ENCODE peak calls at places on chromosomes 4 and X, in ten cellular contexts. F is AG09309; H is kidney tubule cell; X is choroid plexus epithelial cell; K is smooth muscle cell of the brain vasculature; P is stimulated activated CD8-positive, alpha-beta memory T cell treated with anti-CD3 and anti-CD28 coated beads, Interleukin-7, amount 100 ng/mL, for 1 hour; U is left ventricle myocardium inferior; S is activated CD4-positive, CD25-positive, alpha-beta regulatory T cell; J is SW 1271; L is amniotic epithelial cell. Y is an unnamed sample.

GRCh38 chr4:122602277-122603142 is 18.4 kb downstream of the IL21 start:
- DNase-seq in F (peak), H (peak), X (peak), K (no peak), P (no peak), U (no peak), S (no peak), J (no peak), L (peak), Y (peak)

GRCh38 chr4:106344324-106344970 is 24.1 kb downstream of the GIMD1 start:
- DNase-seq in F (no peak), H (peak), X (peak), K (no peak), P (no peak), U (no peak), S (no peak), J (no peak), L (peak), Y (no peak)

GRCh38 chr4:171719691-171720090 is 93.5 kb upstream of the GALNTL6 start:
- DNase-seq in F (no peak), H (no peak), X (no peak), K (no peak), P (no peak), U (no peak), S (no peak), J (no peak), L (no peak), Y (no peak)

GRCh38 chr4:1192493-1193205 is 20.3 kb upstream of the SPON2 start:
- DNase-seq in F (no peak), H (no peak), X (no peak), K (no peak), P (no peak), U (no peak), S (no peak), J (no peak), L (no peak), Y (no peak)

GRCh38 chr4:53693408-53693807 is 102.1 kb upstream of the LNX1 start:
- DNase-seq in F (no peak), H (no peak), X (no peak), K (peak), P (no peak), U (no peak), S (no peak), J (no peak), L (no peak), Y (no peak)

GRCh38 chrX:118847676-118848075 is 24.1 kb downstream of the ZCCHC12 start:
- DNase-seq in F (peak), H (peak), X (peak), K (peak), P (no peak), U (no peak), S (no peak), J (no peak), L (peak), Y (peak)

GRCh38 chrX:119398974-119399771 is at the start of gene SLC25A43:
- DNase-seq in F (no peak), H (peak), X (no peak), K (no peak), P (no peak), U (peak), S (peak), J (no peak), L (peak), Y (peak)

GRCh38 chr4:44071959-44072955 is 376.4 kb downstream of the KCTD8 start:
- DNase-seq in F (no peak), H (no peak), X (no peak), K (no peak), P (no peak), U (no peak), S (no peak), J (no peak), L (no peak), Y (no peak)

GRCh38 chrX:78066110-78066509 is 37.9 kb upstream of the PGK1 start:
- DNase-seq in F (no peak), H (peak), X (peak), K (no peak), P (no peak), U (no peak), S (no peak), J (no peak), L (no peak), Y (no peak)